ENCODE peak calls at places on chromosomes 3 and 15, in nine cellular contexts. E, I, W, O, Y, G, Z, S and T are unnamed samples.
A peak's percentile ranks its signal among the peaks of the same experiment; 100 is the strongest.

GRCh38 chr15:51162865-51163762 is 68.4 kb upstream of the TNFAIP8L3 start:
- DNase-seq in W (peak; percentile 72), I (peak; percentile 20), O (peak; percentile 51), S (peak; percentile 54), Y (peak; percentile 43), E (peak; percentile 57), G (no peak), Z (peak; percentile 45), T (peak; percentile 70)

GRCh38 chr3:49279376-49279775 is 2.3 kb upstream of the C3orf62 start:
- DNase-seq in O (no peak), Z (no peak), I (no peak), G (no peak), W (no peak), Y (peak; percentile 25), S (no peak), E (no peak), T (no peak)

GRCh38 chr15:48242015-48242414 is 35.9 kb downstream of the SLC12A1 start:
- DNase-seq in W (no peak), Y (no peak), G (no peak), S (no peak), O (no peak), I (no peak), Z (no peak), E (no peak), T (no peak)

GRCh38 chr3:27311400-27311799 is 57.8 kb downstream of the NEK10 start:
- DNase-seq in G (no peak), I (no peak), S (peak; percentile 56), O (no peak), W (no peak), E (no peak), Z (no peak), Y (peak; percentile 92), T (peak; percentile 98)

GRCh38 chr3:58596828-58597518 is 19.8 kb upstream of the FAM107A start:
- DNase-seq in E (no peak), Y (no peak), O (no peak), Z (no peak), S (no peak), I (no peak), W (no peak), G (no peak), T (no peak)

GRCh38 chr3:39882111-39882510 is 72.7 kb downstream of the MYRIP start:
- DNase-seq in Z (no peak), I (no peak), E (no peak), S (no peak), G (no peak), W (no peak), O (no peak), Y (no peak), T (no peak)

GRCh38 chr3:130786306-130786705 is 39.7 kb upstream of the PIK3R4 start:
- DNase-seq in S (no peak), I (no peak), E (no peak), G (no peak), O (no peak), Y (no peak), Z (no peak), W (no peak), T (no peak)

GRCh38 chr3:194561306-194561974 is 71.8 kb downstream of the TMEM44 start:
- DNase-seq in I (no peak), O (no peak), E (no peak), W (no peak), Z (no peak), S (peak; percentile 58), G (no peak), Y (no peak), T (peak; percentile 88)

GRCh38 chr15:37819191-37819590 is 115.2 kb upstream of the TMCO5A start:
- DNase-seq in Z (no peak), E (no peak), I (no peak), Y (no peak), W (no peak), S (no peak), G (no peak), O (no peak), T (peak; percentile 27)

GRCh38 chr15:96699871-96700401 is 369.4 kb downstream of the NR2F2 start:
- DNase-seq in W (no peak), Z (no peak), Y (no peak), S (no peak), E (no peak), O (no peak), G (no peak), I (no peak), T (no peak)

GRCh38 chr3:187932530-187932929 is 187.3 kb upstream of the BCL6 start:
- DNase-seq in E (no peak), Y (no peak), O (no peak), W (no peak), I (no peak), S (no peak), Z (no peak), G (no peak), T (no peak)

GRCh38 chr3:45218578-45219390 is 7.3 kb downstream of the TMEM158 start:
- DNase-seq in E (no peak), O (no peak), Z (no peak), W (no peak), I (no peak), Y (no peak), S (no peak), G (no peak), T (peak; percentile 81)

GRCh38 chr15:73598540-73599195 is 34.5 kb downstream of the NPTN start:
- DNase-seq in G (no peak), Y (no peak), W (no peak), E (no peak), O (no peak), I (no peak), Z (no peak), S (no peak), T (no peak)

GRCh38 chr3:22960326-22960984 is 242.7 kb upstream of the UBE2E2 start:
- DNase-seq in I (no peak), W (peak; percentile 34), G (no peak), Y (peak; percentile 7), S (peak; percentile 5), O (no peak), Z (no peak), E (peak; percentile 20), T (peak; percentile 32)

GRCh38 chr15:65374831-65375401 is 2.9 kb downstream of the IGDCC3 start:
- DNase-seq in I (no peak), G (no peak), O (no peak), S (no peak), Y (no peak), Z (no peak), W (no peak), E (no peak), T (peak; percentile 63)